ENCODE peak calls at places on chromosomes 4 and X, in seven cellular contexts. S is AG08396; Z is activated T-cell treated with anti-CD3 and anti-CD28 coated beads for 24 hours; V is stimulated activated CD4-positive, alpha-beta T cell treated with anti-CD3 and anti-CD28 coated beads, Interleukin-1b, Interleukin-23, amount 100 ng/mL, for 24 hours; O is progenitor cell of endocrine pancreas; M is Right ventricle myocardium superior; Y is activated CD8-positive, alpha-beta memory T cell treated with anti-CD3 and anti-CD28 coated beads for 48 hours. T is an unnamed sample.

GRCh38 chr4:119735136-119735770 is 106.6 kb upstream of the PDE5A start:
- DNase-seq in S (peak), Z (no peak), V (no peak), O (no peak), M (no peak), Y (no peak), T (no peak)

GRCh38 chr4:40630335-40631021 is 814 bp upstream of the RBM47 start:
- DNase-seq in S (no peak), Z (no peak), V (no peak), O (peak), M (peak), Y (no peak), T (peak)

GRCh38 chr4:66741081-66741480 is 804.2 kb downstream of the CENPC start:
- DNase-seq in S (no peak), Z (no peak), V (no peak), O (no peak), M (no peak), Y (no peak), T (no peak)

GRCh38 chrX:15107367-15107988 is 162.4 kb downstream of the ASB9 start:
- DNase-seq in S (no peak), Z (no peak), V (no peak), O (no peak), M (no peak), Y (no peak), T (no peak)

GRCh38 chr4:37970702-37971101 is 10.5 kb downstream of the PTTG2 start:
- DNase-seq in S (peak), Z (peak), V (no peak), O (no peak), M (peak), Y (no peak), T (peak)

GRCh38 chr4:60116592-60116991 is 1083.5 kb upstream of the ADGRL3 start:
- DNase-seq in S (no peak), Z (no peak), V (no peak), O (no peak), M (no peak), Y (no peak), T (no peak)

GRCh38 chrX:1357993-1358392 is 21.4 kb downstream of the IL3RA start:
- DNase-seq in S (no peak), Z (no peak), V (no peak), O (no peak), M (no peak), Y (no peak), T (no peak)

GRCh38 chrX:56564182-56564885 is 907 bp downstream of the UBQLN2 start:
- DNase-seq in S (peak), Z (peak), V (peak), O (no peak), M (no peak), Y (no peak), T (peak)

GRCh38 chr4:53365486-53366300 is at the start of gene SCFD2:
- DNase-seq in S (peak), Z (peak), V (peak), O (peak), M (peak), Y (peak), T (peak)

GRCh38 chr4:112664611-112665010 is 27.7 kb downstream of the LARP7 start:
- DNase-seq in S (no peak), Z (no peak), V (no peak), O (no peak), M (no peak), Y (no peak), T (no peak)

GRCh38 chr4:73662709-73663546 is 42.7 kb upstream of the RASSF6 start:
- DNase-seq in S (peak), Z (no peak), V (no peak), O (no peak), M (no peak), Y (no peak), T (no peak)

GRCh38 chrX:119686087-119686639 is 6.8 kb downstream of the SEPTIN6 start:
- DNase-seq in S (no peak), Z (no peak), V (no peak), O (no peak), M (no peak), Y (no peak), T (no peak)

GRCh38 chrX:18389968-18390367 is 35.4 kb upstream of the CDKL5 start:
- DNase-seq in S (no peak), Z (no peak), V (no peak), O (no peak), M (no peak), Y (no peak), T (no peak)

GRCh38 chrX:108306086-108306485 is 132.1 kb downstream of the COL4A6 start:
- DNase-seq in S (no peak), Z (no peak), V (no peak), O (no peak), M (no peak), Y (no peak), T (no peak)

GRCh38 chr4:36138221-36138620 is 106.1 kb downstream of the ARAP2 start:
- DNase-seq in S (no peak), Z (no peak), V (no peak), O (no peak), M (no peak), Y (no peak), T (no peak)

GRCh38 chr4:158809611-158810486 is 41.0 kb downstream of the FNIP2 start:
- DNase-seq in S (peak), Z (no peak), V (no peak), O (no peak), M (no peak), Y (no peak), T (no peak)

GRCh38 chrX:85851418-85851817 is 195.9 kb downstream of the CHM start:
- DNase-seq in S (no peak), Z (no peak), V (no peak), O (peak), M (peak), Y (no peak), T (no peak)

GRCh38 chr4:142035556-142035955 is 399.2 kb downstream of the IL15 start:
- DNase-seq in S (no peak), Z (no peak), V (no peak), O (no peak), M (no peak), Y (no peak), T (no peak)